ENCODE peak calls at places on chromosomes 1 and 21, in six cellular contexts. X is lower lobe of right lung, I is A549, W is fibroblast of lung, J is kidney, A is uterus. H is an unnamed sample.

GRCh38 chr1:178107823-178108222 is 13.9 kb downstream of the RASAL2 start:
- DNase-seq in X (no peak), I (no peak), W (no peak), J (no peak), A (no peak), H (no peak)

GRCh38 chr1:218658294-218658693 is 313.2 kb downstream of the TGFB2 start:
- DNase-seq in X (no peak), I (no peak), W (peak; percentile 69), J (no peak), A (no peak), H (no peak)

GRCh38 chr1:218409946-218410510 is 64.9 kb downstream of the TGFB2 start:
- DNase-seq in X (no peak), I (no peak), W (peak; percentile 87), J (no peak), A (no peak), H (no peak)

GRCh38 chr21:36155603-36156338 is 853 bp upstream of the DOP1B start:
- DNase-seq in X (peak; percentile 86), I (no peak), W (no peak), J (peak; percentile 85), A (peak; percentile 32), H (peak; percentile 77)

GRCh38 chr1:232689714-232690113 is 59.8 kb upstream of the SIPA1L2 start:
- DNase-seq in X (no peak), I (no peak), W (no peak), J (no peak), A (no peak), H (no peak)

GRCh38 chr1:20417581-20417980 is 68.4 kb downstream of the CAMK2N1 start:
- DNase-seq in X (no peak), I (no peak), W (no peak), J (no peak), A (no peak), H (no peak)

GRCh38 chr1:201219481-201220387 is 29.1 kb downstream of the IGFN1 start:
- DNase-seq in X (no peak), I (no peak), W (no peak), J (peak; percentile 7), A (no peak), H (no peak)

GRCh38 chr1:7993593-7994479 is 32.3 kb downstream of the ERRFI1 start:
- DNase-seq in X (no peak), I (no peak), W (peak; percentile 95), J (no peak), A (no peak), H (no peak)

GRCh38 chr1:161487483-161487827 is 17.8 kb upstream of the FCGR2A start:
- DNase-seq in X (no peak), I (no peak), W (peak; percentile 39), J (no peak), A (peak; percentile 39), H (peak; percentile 27)

GRCh38 chr21:38637161-38637560 is 138.9 kb upstream of the ERG start:
- DNase-seq in X (no peak), I (no peak), W (peak; percentile 36), J (no peak), A (no peak), H (no peak)

GRCh38 chr21:31557421-31557955 is 102.0 kb upstream of the SOD1 start:
- DNase-seq in X (no peak), I (no peak), W (no peak), J (peak; percentile 72), A (no peak), H (no peak)

GRCh38 chr1:243253211-243253926 is 1.7 kb downstream of the CEP170 start:
- DNase-seq in X (no peak), I (no peak), W (no peak), J (no peak), A (no peak), H (no peak)

GRCh38 chr1:223102797-223103533 is 40.1 kb downstream of the TLR5 start:
- DNase-seq in X (no peak), I (no peak), W (peak; percentile 34), J (no peak), A (no peak), H (no peak)

GRCh38 chr1:23484253-23485001 is 448 bp upstream of the ASAP3 start:
- DNase-seq in X (peak; percentile 93), I (peak; percentile 82), W (peak; percentile 91), J (peak; percentile 98), A (peak; percentile 96), H (peak; percentile 97)

GRCh38 chr1:46411010-46411405 is 16.9 kb downstream of the FAAH start:
- DNase-seq in X (peak; percentile 28), I (no peak), W (no peak), J (no peak), A (no peak), H (no peak)

GRCh38 chr1:201025571-201026002 is 2.1 kb upstream of the KIF21B start:
- DNase-seq in X (no peak), I (peak; percentile 79), W (peak; percentile 61), J (peak; percentile 69), A (no peak), H (no peak)

GRCh38 chr1:68322837-68323687 is 90.7 kb upstream of the WLS start:
- DNase-seq in X (no peak), I (no peak), W (peak; percentile 91), J (no peak), A (peak; percentile 27), H (no peak)

GRCh38 chr1:229880271-229881170 is 186.5 kb upstream of the GALNT2 start:
- DNase-seq in X (no peak), I (no peak), W (no peak), J (no peak), A (no peak), H (peak; percentile 9)

GRCh38 chr1:7294636-7295035 is 476.5 kb upstream of the VAMP3 start:
- DNase-seq in X (no peak), I (no peak), W (no peak), J (no peak), A (no peak), H (peak; percentile 9)

GRCh38 chr1:8197493-8198282 is 120.2 kb upstream of the SLC45A1 start:
- DNase-seq in X (peak; percentile 77), I (peak; percentile 68), W (peak; percentile 99), J (peak; percentile 84), A (peak; percentile 87), H (peak; percentile 62)

GRCh38 chr1:52603301-52603675 is 1.1 kb downstream of the GPX7 start:
- DNase-seq in X (no peak), I (no peak), W (no peak), J (no peak), A (no peak), H (no peak)

GRCh38 chr1:185645686-185646085 is 88.5 kb upstream of the HMCN1 start:
- DNase-seq in X (no peak), I (no peak), W (peak; percentile 41), J (no peak), A (no peak), H (no peak)
- H3K4me3 ChIP-seq in X (no peak overlapping the region), I (no peak overlapping the region), W (no peak overlapping the region), J (no peak overlapping the region), A (no peak overlapping the region), H (no peak overlapping the region)

DNA sequence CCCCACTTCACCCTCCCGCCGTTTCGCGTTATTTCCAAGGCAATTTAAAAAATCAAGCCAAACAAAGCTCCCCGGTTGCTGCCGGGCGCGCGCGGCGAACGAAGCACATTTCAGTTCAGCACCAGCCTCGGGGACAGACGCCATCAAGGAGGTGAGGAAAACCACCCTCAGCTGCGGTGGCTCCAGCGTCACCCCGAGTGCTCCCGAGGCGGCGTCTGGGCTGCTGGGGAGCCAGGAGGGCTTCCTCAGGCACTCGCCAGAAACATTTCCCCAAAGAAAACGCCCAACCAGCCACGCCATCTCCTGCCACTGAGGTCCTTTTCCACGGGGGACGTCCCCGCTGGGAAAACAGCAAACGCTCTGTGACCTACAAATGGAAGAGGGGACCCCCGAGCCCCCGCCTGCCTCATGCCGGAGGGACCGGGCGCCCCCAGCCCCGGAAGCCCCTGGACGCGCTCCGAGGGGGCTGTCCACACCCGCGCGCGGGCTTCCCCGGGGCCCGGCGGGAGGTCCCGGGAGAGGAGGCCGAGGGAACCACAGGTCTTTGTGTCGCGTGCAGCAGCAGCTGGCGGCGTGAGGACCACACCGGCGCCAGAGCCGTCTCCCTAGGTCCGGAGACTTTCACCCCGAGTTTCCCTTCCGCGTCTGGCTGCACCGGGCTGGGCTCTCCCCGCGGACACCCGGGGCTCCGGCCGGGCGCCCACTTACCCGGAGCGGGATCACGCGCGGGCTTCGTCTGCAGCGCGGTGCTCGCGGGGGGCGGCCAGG is 446 bp downstream of the GNG4 start:
- DNase-seq in X (peak; percentile 70), I (no peak), W (peak; percentile 72), J (peak; percentile 85), A (peak; percentile 35), H (peak; percentile 68)
- H3K4me3 ChIP-seq in X (peak overlapping the region; percentile 36), I (peak overlapping the region; percentile 85), W (peak overlapping the region; percentile 9), J (peak overlapping the region; percentile 42), A (peak overlapping the region; percentile 52), H (peak overlapping the region; percentile 42)

DNA sequence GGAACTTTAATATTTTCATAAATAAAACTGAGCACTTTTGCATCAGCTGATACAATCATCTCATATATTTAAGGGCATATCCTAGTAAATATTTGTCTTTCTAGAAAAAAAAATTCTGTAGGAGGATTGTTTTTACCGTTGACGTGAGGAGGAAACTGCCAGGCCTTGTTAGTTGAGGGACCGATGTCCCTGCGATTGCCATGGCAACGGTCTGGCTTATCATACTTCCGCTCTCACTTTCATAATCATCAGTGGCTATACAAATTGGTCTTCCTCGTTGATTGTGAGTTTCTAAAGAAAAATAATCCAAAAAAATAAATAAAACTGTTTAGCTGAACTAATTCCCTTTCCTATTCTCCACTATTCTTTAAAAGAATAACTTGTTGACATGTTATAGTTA is 69.3 kb upstream of the ANGPTL3 start:
- DNase-seq in X (no peak), I (no peak), W (no peak), J (no peak), A (no peak), H (peak; percentile 20)
- H3K4me3 ChIP-seq in X (no peak overlapping the region), I (no peak overlapping the region), W (no peak overlapping the region), J (no peak overlapping the region), A (no peak overlapping the region), H (no peak overlapping the region)

GRCh38 chr21:42107881-42108553 is 36.9 kb downstream of the UMODL1 start:
- DNase-seq in X (peak; percentile 79), I (peak; percentile 76), W (peak; percentile 48), J (peak; percentile 89), A (no peak), H (peak; percentile 65)

GRCh38 chr21:42108554-42108885 is 37.4 kb downstream of the UMODL1 start:
- DNase-seq in X (peak; percentile 31), I (no peak), W (no peak), J (peak; percentile 64), A (no peak), H (no peak)

GRCh38 chr21:42105916-42106315 is 34.8 kb downstream of the UMODL1 start:
- DNase-seq in X (no peak), I (no peak), W (no peak), J (peak; percentile 68), A (no peak), H (no peak)

GRCh38 chr21:42106425-42106824 is 35.3 kb downstream of the UMODL1 start:
- DNase-seq in X (peak; percentile 41), I (no peak), W (no peak), J (peak; percentile 65), A (no peak), H (no peak)

DNA sequence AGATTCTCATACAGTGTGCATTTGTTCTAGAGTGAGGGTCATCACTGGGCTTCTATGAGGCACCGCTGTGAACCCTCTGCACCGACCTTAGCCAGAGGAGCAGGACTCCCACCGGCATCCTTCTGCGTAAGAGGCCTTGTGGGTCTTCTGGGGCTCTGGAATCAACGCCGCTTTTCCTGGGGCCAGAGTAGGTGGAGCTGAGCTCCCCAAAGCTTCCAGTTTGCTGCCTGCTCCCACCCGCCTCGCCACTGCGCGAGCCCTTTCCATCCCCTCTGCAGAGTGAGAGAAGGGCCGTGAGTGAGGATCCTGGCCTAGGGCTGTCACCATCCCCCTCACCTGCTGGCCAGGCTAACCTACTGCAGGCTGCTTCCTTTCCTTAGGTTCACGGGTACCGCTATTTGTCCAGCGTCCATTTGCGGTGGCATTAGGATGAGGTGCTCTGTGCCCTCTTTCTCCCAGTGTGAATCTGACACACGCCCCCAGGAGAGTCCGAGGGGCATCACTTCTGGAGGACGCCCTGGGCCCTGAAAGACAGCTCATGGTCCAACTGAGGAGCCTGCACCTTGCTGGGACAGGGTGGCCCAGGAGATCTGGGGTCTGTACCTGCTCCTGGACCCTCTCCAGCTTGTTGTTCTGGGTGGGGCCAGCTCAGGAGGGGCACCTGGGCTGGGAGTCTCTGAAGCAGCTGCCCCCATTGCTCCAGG is 36.2 kb downstream of the UMODL1 start:
- DNase-seq in X (peak; percentile 37), I (no peak), W (no peak), J (peak; percentile 33), A (no peak), H (no peak)
- H3K4me3 ChIP-seq in X (peak overlapping the region; percentile 35), I (no peak overlapping the region), W (no peak overlapping the region), J (no peak overlapping the region), A (no peak overlapping the region), H (no peak overlapping the region)